ENCODE peak calls at places on chromosomes 13 and 19, in four cellular contexts. F is ovary, Q is fibroblast of lung, O is spleen. E is an unnamed sample.

GRCh38 chr13:101453784-101454201 is 1.3 kb downstream of the ITGBL1 start:
- DNase-seq in O (no peak), Q (no peak), F (peak), E (no peak)

GRCh38 chr19:46635920-46636761 is at the start of gene GNG8:
- DNase-seq in Q (no peak), O (peak), F (no peak), E (peak)

GRCh38 chr13:34863360-34864135 is 78.5 kb upstream of the NBEA start:
- DNase-seq in F (no peak), O (no peak), Q (peak), E (no peak)

GRCh38 chr19:9935409-9936062 is 779 bp downstream of the OLFM2 start:
- DNase-seq in F (no peak), Q (no peak), O (no peak), E (no peak)

GRCh38 chr13:96426160-96426559 is 336.3 kb downstream of the HS6ST3 start:
- DNase-seq in F (no peak), O (no peak), Q (no peak), E (no peak)

GRCh38 chr19:4732680-4733114 is 9.1 kb upstream of the DPP9 start:
- DNase-seq in F (no peak), O (no peak), Q (peak), E (peak)

GRCh38 chr19:45922281-45922680 is 7.7 kb upstream of the NANOS2 start:
- DNase-seq in Q (no peak), O (no peak), F (no peak), E (no peak)

GRCh38 chr19:44719262-44719701 is 20.3 kb downstream of the CEACAM16 start:
- DNase-seq in F (no peak), O (no peak), Q (no peak), E (no peak)

GRCh38 chr13:52128714-52129700 is at the start of gene NEK5:
- DNase-seq in O (peak), Q (peak), F (peak), E (peak)

GRCh38 chr19:2523630-2524311 is 47.8 kb downstream of the GADD45B start:
- DNase-seq in F (no peak), O (no peak), Q (no peak), E (no peak)

GRCh38 chr13:101623469-101624209 is 171.2 kb downstream of the ITGBL1 start:
- DNase-seq in O (no peak), F (no peak), Q (peak), E (no peak)

GRCh38 chr19:42201489-42202289 is 15.8 kb downstream of the DEDD2 start:
- DNase-seq in Q (no peak), F (no peak), O (peak), E (no peak)

GRCh38 chr19:16368385-16369305 is 44.0 kb downstream of the KLF2 start:
- DNase-seq in O (peak), Q (no peak), F (peak), E (no peak)

GRCh38 chr13:69020120-69020519 is 1087.5 kb upstream of the ATXN8OS start:
- DNase-seq in Q (no peak), O (no peak), F (no peak), E (no peak)

GRCh38 chr13:53460776-53461175 is 432.2 kb downstream of the OLFM4 start:
- DNase-seq in O (no peak), F (no peak), Q (no peak), E (peak)

GRCh38 chr13:106899444-106899843 is 331.5 kb upstream of the ARGLU1 start:
- DNase-seq in Q (no peak), O (no peak), F (no peak), E (no peak)

GRCh38 chr13:32894589-32895001 is 121.6 kb upstream of the KL start:
- DNase-seq in Q (no peak), O (no peak), F (no peak), E (no peak)

GRCh38 chr13:26837997-26838396 is 77.4 kb upstream of the GPR12 start:
- DNase-seq in F (no peak), O (no peak), Q (no peak), E (no peak)

GRCh38 chr19:2552859-2553258 is 76.9 kb downstream of the GADD45B start:
- DNase-seq in O (peak), Q (no peak), F (no peak), E (no peak)

GRCh38 chr13:39245688-39246087 is 207.4 kb downstream of the NHLRC3 start:
- DNase-seq in O (no peak), Q (no peak), F (no peak), E (no peak)

GRCh38 chr13:76982051-76982450 is 9.8 kb upstream of the CLN5 start:
- DNase-seq in Q (no peak), F (no peak), O (no peak), E (no peak)

GRCh38 chr13:28493740-28494536 is 990 bp downstream of the FLT1 start:
- DNase-seq in Q (no peak), O (peak), F (no peak), E (peak)

GRCh38 chr19:12843999-12844732 is 5.9 kb downstream of the MAST1 start:
- DNase-seq in O (no peak), Q (no peak), F (no peak), E (no peak)

GRCh38 chr13:102773441-102774209 is at the start of gene TEX30:
- DNase-seq in Q (peak), F (peak), O (peak), E (no peak)
- H3K4me3 ChIP-seq in Q (peak), F (peak), O (peak), E (no peak)

GRCh38 chr13:99217461-99218101 is 16.9 kb downstream of the UBAC2 start:
- DNase-seq in F (no peak), O (peak), Q (no peak), E (no peak)

GRCh38 chr13:99218969-99219368 is 18.3 kb downstream of the UBAC2 start:
- DNase-seq in F (no peak), Q (no peak), O (no peak), E (no peak)

GRCh38 chr13:99218545-99218944 is 17.9 kb downstream of the UBAC2 start:
- DNase-seq in O (no peak), F (no peak), Q (no peak), E (no peak)

GRCh38 chr13:99220199-99220931 is 19.7 kb downstream of the UBAC2 start:
- DNase-seq in O (no peak), Q (no peak), F (no peak), E (no peak)

DNA sequence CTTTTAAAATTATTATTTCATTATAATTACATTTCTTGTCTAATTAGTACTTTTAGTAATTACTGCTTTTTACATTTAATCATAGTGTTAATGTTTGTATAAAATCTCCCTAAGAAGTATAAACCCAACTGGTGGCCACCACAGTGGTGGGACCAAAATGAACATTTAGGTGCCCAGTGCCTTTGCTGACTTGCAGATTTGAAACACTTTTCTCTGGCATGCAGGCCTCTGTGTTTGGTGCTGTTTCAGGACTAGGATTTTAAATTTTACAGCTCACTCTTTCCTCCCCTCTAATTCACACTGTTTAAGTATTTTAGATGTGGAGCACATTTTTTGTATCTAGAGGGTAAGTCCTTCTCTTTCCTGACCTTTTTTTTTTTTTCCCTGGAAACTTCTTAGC is 17.5 kb downstream of the UBAC2 start:
- DNase-seq in F (no peak), Q (no peak), O (no peak), E (no peak)
- H3K27ac ChIP-seq in F (no peak), Q (no peak), O (peak), E (no peak)

GRCh38 chr19:14496029-14496848 is at the start of gene GIPC1:
- DNase-seq in Q (peak), F (peak), O (peak), E (peak)

GRCh38 chr19:14497347-14497921 is 1.5 kb upstream of the GIPC1 start:
- DNase-seq in O (peak), Q (no peak), F (no peak), E (no peak)

GRCh38 chr19:14494910-14495677 is 833 bp downstream of the GIPC1 start:
- DNase-seq in O (no peak), F (no peak), Q (no peak), E (no peak)

GRCh38 chr19:14495678-14496028 is 274 bp downstream of the GIPC1 start:
- DNase-seq in O (no peak), F (no peak), Q (no peak), E (peak)

GRCh38 chr19:14496849-14497346 is 971 bp upstream of the GIPC1 start:
- DNase-seq in F (no peak), O (no peak), Q (no peak), E (no peak)
- H3K4me3 ChIP-seq in F (no peak), O (no peak), Q (no peak), E (peak)

DNA sequence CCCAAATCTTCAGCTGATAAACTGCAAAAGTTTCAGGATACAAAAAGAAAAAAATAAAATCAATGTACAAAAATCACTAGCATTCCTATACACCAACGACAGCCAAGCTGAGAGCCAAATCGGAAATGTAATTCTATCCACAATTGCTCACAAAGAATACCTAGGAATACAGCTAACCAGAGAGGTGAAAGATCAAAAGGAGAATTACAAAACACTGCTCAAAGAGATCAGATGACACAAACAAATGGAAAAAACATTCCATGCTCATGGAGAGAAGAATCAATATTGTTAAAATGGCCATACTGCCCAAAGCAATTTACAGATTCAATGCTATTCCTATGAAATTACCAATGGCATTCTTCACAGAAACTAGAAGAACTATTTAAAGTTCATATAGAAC is 29.5 kb downstream of the NLRP11 start:
- DNase-seq in F (no peak), O (no peak), Q (no peak), E (no peak)
- H3K27ac ChIP-seq in F (no peak), O (no peak), Q (no peak), E (no peak)

DNA sequence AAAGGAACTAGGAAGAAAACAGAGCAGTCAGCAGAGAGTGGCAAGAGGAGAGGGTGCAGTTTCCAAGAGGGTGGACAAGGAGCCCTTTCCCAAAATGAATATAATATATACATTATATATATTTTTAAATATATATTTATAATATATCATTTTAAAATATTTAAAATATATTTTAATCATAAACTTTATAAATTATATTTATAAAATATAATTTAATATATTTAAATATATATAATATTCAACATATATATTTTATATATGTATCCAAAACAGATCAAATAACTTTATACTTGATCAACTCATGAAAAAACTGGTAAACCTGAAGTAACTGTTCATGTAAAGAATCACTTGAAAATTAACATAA is 328.6 kb downstream of the MYO16 start:
- DNase-seq in O (no peak), Q (no peak), F (no peak), E (no peak)
- H3K4me3 ChIP-seq in O (no peak), Q (no peak), F (no peak), E (no peak)

DNA sequence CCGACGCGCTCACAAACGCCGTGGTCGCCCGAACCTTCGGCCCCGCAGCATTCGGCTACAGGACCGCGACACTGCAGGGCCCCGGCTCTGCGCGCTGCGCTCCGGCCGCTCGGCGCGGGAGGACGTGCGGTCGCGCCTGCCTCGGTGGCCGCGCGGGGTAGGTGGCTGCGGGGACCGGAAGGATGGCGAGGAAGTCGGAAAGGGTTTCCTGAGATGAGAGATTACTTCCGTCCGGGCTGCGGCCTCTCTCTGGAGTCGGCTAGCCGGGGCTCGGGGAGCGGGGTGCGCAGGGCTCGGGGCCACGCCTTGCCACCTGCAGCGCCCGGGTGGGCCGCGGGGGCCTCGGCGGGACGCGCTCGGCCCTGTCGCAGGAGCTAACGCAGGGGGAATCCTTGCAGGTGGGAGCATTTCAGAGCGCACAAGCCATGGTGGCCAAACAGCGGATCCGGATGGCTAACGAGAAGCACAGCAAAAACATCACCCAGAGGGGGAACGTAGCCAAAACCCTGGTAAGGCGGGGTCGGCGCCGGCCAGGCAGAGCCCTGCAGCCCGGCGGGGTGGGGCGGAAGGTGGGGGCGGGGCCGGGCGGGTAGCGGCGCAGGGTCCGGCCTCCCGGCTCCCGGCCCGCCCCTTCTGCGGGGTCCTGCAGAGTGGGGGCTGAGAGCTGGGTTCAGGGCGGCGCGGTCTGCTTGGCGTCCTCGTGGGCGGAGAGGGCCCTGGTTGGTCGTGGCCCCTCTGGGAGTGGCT is at the start of gene SERP2:
- DNase-seq in Q (peak), O (no peak), F (peak), E (no peak)
- H3K27ac ChIP-seq in Q (peak), O (no peak), F (no peak), E (no peak)

DNA sequence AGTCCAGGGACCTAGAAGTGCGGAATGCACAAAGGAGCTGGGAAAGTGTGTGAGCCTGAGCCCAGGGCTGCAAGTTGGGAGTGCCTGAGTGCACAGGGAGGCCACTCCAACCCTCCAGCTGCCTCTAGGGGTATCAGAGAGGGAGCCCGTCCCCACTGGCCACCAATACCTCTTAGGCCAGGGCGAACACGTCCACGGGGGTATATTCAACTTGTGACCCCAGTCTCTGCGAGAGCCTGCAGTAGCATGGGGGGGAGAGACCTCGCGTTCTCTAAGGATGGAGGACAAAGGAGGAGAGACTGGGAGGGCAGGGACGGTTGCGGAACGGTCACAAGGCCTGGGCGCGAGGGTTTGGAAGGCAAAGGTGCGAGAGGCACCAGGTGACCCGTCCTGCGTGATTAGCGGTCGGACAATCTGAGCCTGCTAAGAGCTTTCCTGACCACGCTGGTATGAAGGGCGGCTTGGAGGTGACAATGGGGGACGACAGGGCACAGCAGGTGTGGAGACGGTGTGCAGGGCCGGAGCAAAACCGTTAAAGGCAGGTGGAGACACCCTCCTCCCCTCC is 676 bp downstream of the CD320 start:
- DNase-seq in F (no peak), Q (no peak), O (peak), E (peak)
- H3K4me3 ChIP-seq in F (peak), Q (peak), O (peak), E (peak)

DNA sequence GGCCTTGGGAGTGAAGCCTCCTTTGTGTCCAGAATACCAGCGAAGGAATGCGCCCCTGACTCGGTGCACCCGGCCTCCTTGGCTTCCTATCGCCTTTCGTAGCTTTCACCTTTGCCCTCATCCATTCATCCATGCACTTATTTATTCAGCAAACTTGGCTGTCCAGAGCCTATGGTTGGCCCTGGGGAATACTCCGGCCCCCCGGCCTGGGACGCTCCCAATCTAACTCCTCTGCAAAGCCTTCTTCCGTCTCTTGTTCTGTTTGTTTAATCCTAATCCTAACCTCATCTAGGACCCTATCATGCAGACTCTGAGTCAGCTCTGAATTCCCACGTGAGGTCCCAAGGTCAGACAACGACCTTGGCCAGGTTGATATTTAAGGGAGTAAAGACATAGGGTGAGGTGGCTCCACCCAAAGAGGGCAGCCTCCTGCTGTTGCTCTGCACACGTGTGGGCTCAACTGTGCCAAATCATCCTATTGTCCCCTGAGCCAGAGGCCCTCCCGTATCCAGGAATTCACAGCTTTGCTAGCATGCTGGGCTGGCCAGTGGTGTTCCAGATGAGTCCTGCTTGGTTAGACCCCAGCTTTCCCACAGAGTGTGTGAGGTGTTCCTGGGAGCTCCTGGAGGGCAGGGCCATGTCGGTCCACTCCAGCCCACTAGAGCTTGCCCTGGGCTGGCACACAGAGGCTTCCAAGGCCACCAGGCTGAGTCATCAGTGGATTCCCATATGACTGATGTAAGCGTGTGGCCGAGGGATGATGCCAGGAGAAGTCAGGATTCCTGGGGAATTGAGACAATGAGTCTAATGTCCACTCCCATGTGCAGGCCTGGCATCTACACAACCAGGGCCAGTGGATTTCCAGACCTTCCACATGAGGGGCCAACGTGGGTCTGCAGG is 6.5 kb upstream of the CCNE1 start:
- DNase-seq in O (peak), Q (no peak), F (peak), E (no peak)
- H3K27ac ChIP-seq in O (no peak), Q (no peak), F (no peak), E (no peak)

GRCh38 chr13:67134322-67135129 is 95.6 kb downstream of the PCDH9 start:
- DNase-seq in Q (peak), O (no peak), F (no peak), E (no peak)

GRCh38 chr13:67137044-67137735 is 92.9 kb downstream of the PCDH9 start:
- DNase-seq in F (no peak), Q (peak), O (no peak), E (no peak)

GRCh38 chr13:67133476-67133875 is 96.7 kb downstream of the PCDH9 start:
- DNase-seq in Q (no peak), F (no peak), O (no peak), E (no peak)

GRCh38 chr13:67135356-67135755 is 94.8 kb downstream of the PCDH9 start:
- DNase-seq in Q (no peak), F (no peak), O (no peak), E (no peak)

GRCh38 chr13:67136157-67136556 is 94.0 kb downstream of the PCDH9 start:
- DNase-seq in Q (no peak), O (no peak), F (no peak), E (no peak)
- H3K4me3 ChIP-seq in Q (no peak), O (no peak), F (no peak), E (no peak)

E was measured in WERI-Rb-1.